ENCODE peak calls at places on chromosomes 4 and X, in nine cellular contexts. L, Z, B, O, P, J, Q, D and Y are unnamed samples.

GRCh38 chrX:150805736-150806135 is 92.7 kb downstream of the CD99L2 start:
- DNase-seq in L (peak), Z (no peak), B (no peak), O (no peak), P (no peak), J (no peak), Q (no peak), D (no peak), Y (no peak)

GRCh38 chrX:153657161-153657560 is 10.2 kb downstream of the DUSP9 start:
- DNase-seq in L (no peak), Z (no peak), B (no peak), O (no peak), P (no peak), J (no peak), Q (no peak), D (no peak), Y (no peak)

GRCh38 chr4:96145671-96146070 is 305.8 kb downstream of the PDHA2 start:
- DNase-seq in L (no peak), Z (no peak), B (no peak), O (no peak), P (no peak), J (no peak), Q (no peak), D (no peak), Y (no peak)

GRCh38 chr4:51894246-51894645 is 51.3 kb downstream of the DCUN1D4 start:
- DNase-seq in L (peak), Z (no peak), B (peak), O (peak), P (no peak), J (no peak), Q (no peak), D (no peak), Y (peak)

GRCh38 chrX:55702611-55703010 is 14.9 kb upstream of the RRAGB start:
- DNase-seq in L (no peak), Z (peak), B (no peak), O (no peak), P (no peak), J (no peak), Q (no peak), D (no peak), Y (no peak)

GRCh38 chrX:80513620-80514019 is 93.4 kb downstream of the TENT5D start:
- DNase-seq in L (no peak), Z (no peak), B (no peak), O (no peak), P (no peak), J (no peak), Q (no peak), D (no peak), Y (no peak)

GRCh38 chr4:33493231-33493630 is 2751.1 kb downstream of the ARAP2 start:
- DNase-seq in L (no peak), Z (no peak), B (peak), O (no peak), P (no peak), J (no peak), Q (no peak), D (no peak), Y (no peak)

GRCh38 chr4:31085736-31086135 is 365.6 kb downstream of the PCDH7 start:
- DNase-seq in L (no peak), Z (no peak), B (no peak), O (no peak), P (no peak), J (no peak), Q (no peak), D (no peak), Y (no peak)

GRCh38 chr4:128980816-128981326 is 112.5 kb downstream of the SCLT1 start:
- DNase-seq in L (no peak), Z (no peak), B (no peak), O (no peak), P (no peak), J (no peak), Q (no peak), D (no peak), Y (no peak)

GRCh38 chrX:2875798-2876399 is 47.2 kb downstream of the GYG2 start:
- DNase-seq in L (no peak), Z (no peak), B (peak), O (no peak), P (no peak), J (no peak), Q (no peak), D (no peak), Y (no peak)

GRCh38 chrX:70481424-70481823 is 36.8 kb downstream of the DLG3 start:
- DNase-seq in L (no peak), Z (no peak), B (no peak), O (no peak), P (no peak), J (no peak), Q (no peak), D (no peak), Y (no peak)

GRCh38 chr4:26803462-26803861 is 57.2 kb upstream of the STIM2 start:
- DNase-seq in L (no peak), Z (no peak), B (no peak), O (no peak), P (no peak), J (no peak), Q (no peak), D (peak), Y (no peak)

GRCh38 chr4:152591876-152592275 is 56.0 kb upstream of the FBXW7 start:
- DNase-seq in L (no peak), Z (no peak), B (no peak), O (no peak), P (no peak), J (no peak), Q (no peak), D (no peak), Y (no peak)

GRCh38 chrX:131801066-131801465 is 222.0 kb upstream of the STK26 start:
- DNase-seq in L (no peak), Z (no peak), B (no peak), O (no peak), P (no peak), J (no peak), Q (no peak), D (no peak), Y (no peak)

GRCh38 chrX:37746268-37746931 is 33.5 kb upstream of the CYBB start:
- DNase-seq in L (no peak), Z (no peak), B (peak), O (peak), P (no peak), J (no peak), Q (no peak), D (no peak), Y (no peak)

GRCh38 chr4:128653514-128654420 is 155.7 kb upstream of the JADE1 start:
- DNase-seq in L (peak), Z (no peak), B (no peak), O (no peak), P (peak), J (peak), Q (no peak), D (peak), Y (no peak)

GRCh38 chr4:11898796-11899195 is 470.1 kb upstream of the HS3ST1 start:
- DNase-seq in L (no peak), Z (no peak), B (no peak), O (no peak), P (no peak), J (no peak), Q (no peak), D (no peak), Y (no peak)
- H3K27ac ChIP-seq in L (no peak), Z (no peak), B (no peak), O (no peak), P (no peak), J (no peak), Q (no peak), D (no peak), Y (no peak)

DNA sequence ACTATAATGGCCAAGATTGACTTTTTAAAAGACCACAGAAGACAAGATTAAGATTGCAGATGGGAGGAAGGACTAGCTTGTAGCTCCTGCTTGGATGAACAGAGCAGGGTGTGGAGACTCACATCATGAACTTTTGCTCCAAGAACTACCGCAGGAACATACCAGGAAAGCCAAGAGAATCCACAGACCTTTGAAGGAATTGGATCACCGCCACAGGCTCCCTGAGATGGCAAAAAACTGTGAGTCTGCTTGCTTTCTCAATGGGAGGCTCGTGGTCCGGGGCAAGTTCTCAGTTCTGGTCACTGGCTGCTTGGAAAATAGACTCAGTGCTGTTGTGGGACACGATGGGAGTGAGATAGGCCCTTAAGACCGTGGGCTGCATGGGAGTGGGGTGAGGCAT is 276.6 kb downstream of the CCSER1 start:
- DNase-seq in L (no peak), Z (no peak), B (no peak), O (no peak), P (no peak), J (no peak), Q (no peak), D (no peak), Y (no peak)
- H3K27ac ChIP-seq in L (no peak), Z (no peak), B (no peak), O (no peak), P (no peak), J (no peak), Q (no peak), D (no peak), Y (no peak)

GRCh38 chrX:11097920-11098319 is 13.2 kb upstream of the HCCS start:
- DNase-seq in L (no peak), Z (no peak), B (no peak), O (no peak), P (no peak), J (no peak), Q (no peak), D (no peak), Y (no peak)

GRCh38 chrX:11099465-11099864 is 11.7 kb upstream of the HCCS start:
- DNase-seq in L (no peak), Z (no peak), B (no peak), O (no peak), P (no peak), J (no peak), Q (no peak), D (no peak), Y (no peak)

GRCh38 chrX:11103751-11104150 is 7.4 kb upstream of the HCCS start:
- DNase-seq in L (no peak), Z (no peak), B (no peak), O (no peak), P (no peak), J (no peak), Q (no peak), D (no peak), Y (no peak)

GRCh38 chrX:11103006-11103405 is 8.1 kb upstream of the HCCS start:
- DNase-seq in L (no peak), Z (no peak), B (no peak), O (no peak), P (no peak), J (no peak), Q (no peak), D (no peak), Y (no peak)

DNA sequence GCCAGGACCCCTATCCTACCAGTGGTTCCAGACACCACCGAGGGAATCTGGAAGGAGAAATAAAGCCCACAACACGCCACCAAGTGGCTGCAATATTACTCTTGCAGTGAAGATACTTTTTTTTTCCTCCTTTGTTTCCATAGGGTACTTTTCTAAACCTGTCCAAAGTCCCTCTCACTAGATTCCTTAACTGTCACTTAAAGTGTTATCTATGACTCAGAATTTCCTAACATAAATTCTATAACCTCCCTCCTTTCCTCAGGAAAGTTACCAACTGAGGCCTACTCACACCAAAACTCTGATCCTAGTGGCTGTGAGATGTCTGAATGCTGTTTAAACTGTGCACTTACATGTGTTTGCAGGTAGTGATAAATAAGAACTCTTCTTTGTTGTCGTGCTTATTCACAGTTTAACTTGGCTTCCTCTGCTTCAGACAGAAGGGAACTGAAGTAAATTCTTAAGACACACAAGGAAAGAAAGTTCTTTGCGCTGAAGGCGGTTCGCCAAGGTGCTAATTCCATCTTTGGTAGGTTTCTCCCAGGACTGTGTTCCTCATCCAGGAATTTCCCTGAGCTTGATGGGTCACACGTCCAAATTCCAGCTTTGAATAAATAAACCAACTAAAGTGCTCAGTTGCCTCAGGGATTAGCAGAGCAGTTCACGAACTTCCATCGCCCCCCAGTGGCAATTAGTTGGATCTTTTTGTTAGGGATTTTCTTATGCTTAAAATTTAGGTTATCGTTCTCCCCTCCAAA is 10.7 kb upstream of the HCCS start:
- DNase-seq in L (peak), Z (no peak), B (peak), O (peak), P (no peak), J (peak), Q (no peak), D (peak), Y (peak)
- H3K27ac ChIP-seq in L (peak), Z (no peak), B (peak), O (peak), P (no peak), J (no peak), Q (peak), D (no peak), Y (no peak)

GRCh38 chrX:73943572-73943899 is 360.4 kb upstream of the ZCCHC13 start:
- DNase-seq in L (no peak), Z (no peak), B (no peak), O (peak), P (no peak), J (no peak), Q (no peak), D (no peak), Y (no peak)
- H3K27ac ChIP-seq in L (no peak), Z (peak), B (peak), O (peak), P (peak), J (peak), Q (peak), D (no peak), Y (no peak)

DNA sequence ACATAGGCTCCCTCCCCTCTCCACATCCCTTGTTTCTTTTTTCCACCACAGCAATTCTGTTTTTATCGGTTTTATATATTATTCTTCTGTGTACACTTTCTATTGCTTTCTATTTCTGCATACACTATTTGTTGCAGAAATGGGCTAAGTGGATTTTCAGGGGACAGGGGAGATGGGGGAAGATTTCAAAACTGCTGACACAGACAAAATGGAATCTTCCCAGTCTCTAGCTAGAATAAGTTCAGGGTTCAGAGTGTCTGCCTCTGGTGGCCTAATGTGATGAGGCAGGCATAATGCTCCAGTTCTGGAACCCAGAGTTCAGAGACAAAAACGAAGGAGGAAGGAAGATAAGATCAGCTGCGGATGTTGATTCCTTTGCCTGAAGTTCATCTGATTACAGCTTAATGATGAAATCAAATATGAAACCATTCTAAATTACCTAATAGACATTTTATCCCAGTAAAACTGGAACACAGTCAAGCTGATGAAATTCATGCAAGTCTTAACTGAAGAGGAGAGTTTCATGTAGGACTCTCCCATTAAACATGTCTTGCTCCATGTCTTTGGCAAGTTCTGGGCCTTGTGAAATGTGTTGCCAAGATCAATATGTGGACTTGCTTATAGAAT is 447.1 kb downstream of the AFF2 start:
- DNase-seq in L (no peak), Z (no peak), B (no peak), O (peak), P (no peak), J (no peak), Q (no peak), D (no peak), Y (no peak)
- H3K27ac ChIP-seq in L (no peak), Z (no peak), B (no peak), O (no peak), P (no peak), J (no peak), Q (no peak), D (no peak), Y (no peak)